ENCODE peak calls at places on chromosomes 5 and 9, in four cellular contexts. A, K, G and S are unnamed samples.
A peak's percentile ranks its signal among the peaks of the same experiment; 100 is the strongest.

GRCh38 chr5:139138790-139139189 is 59.4 kb downstream of the SIL1 start:
- DNase-seq in G (peak; percentile 27), A (peak; percentile 13), K (no peak), S (no peak)

GRCh38 chr5:134145779-134146581 is 30.8 kb downstream of the SKP1 start:
- DNase-seq in K (peak; percentile 90), A (peak; percentile 83), G (peak; percentile 94), S (peak; percentile 79)

GRCh38 chr5:99795026-99795425 is 740.1 kb upstream of the FAM174A start:
- DNase-seq in K (no peak), G (no peak), A (no peak), S (no peak)

GRCh38 chr5:56323505-56323904 is 90.4 kb upstream of the ANKRD55 start:
- DNase-seq in G (no peak), A (no peak), K (no peak), S (no peak)

GRCh38 chr9:121619989-121620673 is 31.3 kb upstream of the DAB2IP start:
- DNase-seq in A (no peak), G (no peak), K (no peak), S (no peak)

GRCh38 chr9:69871143-69871834 is 50.7 kb downstream of the CFAP95 start:
- DNase-seq in A (no peak), K (no peak), G (no peak), S (no peak)

GRCh38 chr9:105047652-105048031 is 119.7 kb upstream of the ABCA1 start:
- DNase-seq in A (no peak), G (no peak), K (no peak), S (no peak)

GRCh38 chr9:33452828-33453271 is 5.5 kb upstream of the AQP3 start:
- DNase-seq in A (peak; percentile 81), G (peak; percentile 81), K (peak; percentile 88), S (peak; percentile 71)

GRCh38 chr5:558326-558725 is 34.1 kb upstream of the SLC9A3 start:
- DNase-seq in A (no peak), K (no peak), G (no peak), S (no peak)

GRCh38 chr9:37324691-37325490 is 97.6 kb upstream of the GRHPR start:
- DNase-seq in A (peak; percentile 3), G (peak; percentile 27), K (no peak), S (no peak)

GRCh38 chr9:134620751-134621557 is 20.6 kb upstream of the COL5A1 start:
- DNase-seq in K (peak; percentile 5), A (no peak), G (no peak), S (no peak)

GRCh38 chr5:143156556-143156955 is 246.9 kb downstream of the NR3C1 start:
- DNase-seq in K (no peak), G (no peak), A (no peak), S (no peak)

GRCh38 chr9:13485068-13485596 is 205.6 kb upstream of the MPDZ start:
- DNase-seq in A (no peak), K (no peak), G (no peak), S (no peak)

GRCh38 chr5:116640236-116640635 is 65.6 kb upstream of the SEMA6A start:
- DNase-seq in A (no peak), K (no peak), G (no peak), S (no peak)

GRCh38 chr5:175874462-175875139 is 3.2 kb downstream of the CPLX2 start:
- DNase-seq in A (no peak), G (no peak), K (no peak), S (no peak)

GRCh38 chr9:81427870-81428269 is 261.5 kb downstream of the TLE1 start:
- DNase-seq in K (no peak), A (no peak), G (no peak), S (no peak)

GRCh38 chr5:89282832-89283510 is 400.0 kb upstream of the MEF2C start:
- DNase-seq in A (no peak), G (no peak), K (no peak), S (no peak)

GRCh38 chr5:73719616-73720015 is 93.6 kb downstream of the ARHGEF28 start:
- DNase-seq in A (no peak), G (no peak), K (no peak), S (no peak)

GRCh38 chr9:116978155-116978554 is 291.1 kb downstream of the TRIM32 start:
- DNase-seq in G (no peak), A (no peak), K (no peak), S (no peak)

GRCh38 chr9:27460225-27461023 is 63.7 kb upstream of the IFNK start:
- DNase-seq in G (no peak), K (no peak), A (no peak), S (no peak)

GRCh38 chr9:26904671-26905070 is 12.1 kb upstream of the CAAP1 start:
- DNase-seq in G (no peak), K (no peak), A (no peak), S (no peak)

GRCh38 chr9:447230-448025 is 232.8 kb downstream of the DOCK8 start:
- DNase-seq in G (no peak), K (no peak), A (no peak), S (peak; percentile 39)

GRCh38 chr9:20205821-20206220 is 416.5 kb downstream of the MLLT3 start:
- DNase-seq in K (no peak), G (no peak), A (no peak), S (no peak)

GRCh38 chr5:152388610-152389009 is 16.5 kb downstream of the NMUR2 start:
- DNase-seq in K (no peak), G (no peak), A (no peak), S (no peak)

GRCh38 chr9:114282926-114283325 is 40.0 kb upstream of the ORM1 start:
- DNase-seq in A (no peak), K (no peak), G (peak; percentile 11), S (no peak)

GRCh38 chr9:80648336-80648735 is 1041.0 kb downstream of the TLE1 start:
- DNase-seq in K (no peak), G (no peak), A (no peak), S (no peak)

GRCh38 chr9:136438548-136438908 is 1.1 kb downstream of the INPP5E start:
- DNase-seq in K (peak; percentile 31), A (peak; percentile 33), G (peak; percentile 54), S (no peak)

GRCh38 chr9:16246785-16247184 is 623.7 kb downstream of the BNC2 start:
- DNase-seq in A (no peak), G (no peak), K (no peak), S (no peak)

GRCh38 chr5:135631356-135631755 is 52.6 kb upstream of the CXCL14 start:
- DNase-seq in A (no peak), G (no peak), K (no peak), S (no peak)

GRCh38 chr5:108743344-108743743 is 4.4 kb upstream of the FER start:
- DNase-seq in G (no peak), A (no peak), K (no peak), S (peak; percentile 29)

GRCh38 chr9:131446276-131446675 is 52.4 kb downstream of the PRRC2B start:
- DNase-seq in G (no peak), A (no peak), K (no peak), S (no peak)

GRCh38 chr5:103358305-103358996 is 99.9 kb downstream of the MACIR start:
- DNase-seq in K (no peak), G (no peak), A (no peak), S (no peak)

GRCh38 chr9:128056887-128057723 is 10.0 kb downstream of the NAIF1 start:
- DNase-seq in G (no peak), K (no peak), A (no peak), S (no peak)

GRCh38 chr9:110728058-110728457 is 59.5 kb downstream of the MUSK start:
- DNase-seq in A (no peak), K (no peak), G (no peak), S (no peak)

GRCh38 chr5:91296691-91297143 is 86.4 kb downstream of the ARRDC3 start:
- DNase-seq in A (no peak), G (no peak), K (no peak), S (no peak)

GRCh38 chr5:66987540-66987939 is 209.1 kb downstream of the CD180 start:
- DNase-seq in K (no peak), A (no peak), G (no peak), S (no peak)

GRCh38 chr5:142888469-142889085 is 118.4 kb downstream of the ARHGAP26 start:
- DNase-seq in A (peak; percentile 39), K (no peak), G (no peak), S (peak; percentile 54)

GRCh38 chr5:178121450-178122276 is 8.3 kb downstream of the N4BP3 start:
- DNase-seq in G (peak; percentile 46), A (no peak), K (no peak), S (no peak)
- TF ChIP-seq CTCF in G (no peak), A (no peak), K (no peak), S (no peak)

GRCh38 chr5:181166812-181167733 is 19.7 kb downstream of the OR2V2 start:
- DNase-seq in K (no peak), G (no peak), A (no peak), S (no peak)

GRCh38 chr5:181170237-181170830 is 22.9 kb downstream of the OR2V2 start:
- DNase-seq in G (no peak), K (peak; percentile 64), A (no peak), S (no peak)

GRCh38 chr5:181168595-181169118 is 21.3 kb downstream of the OR2V2 start:
- DNase-seq in K (no peak), G (no peak), A (no peak), S (no peak)

GRCh38 chr5:181170996-181171395 is 23.6 kb downstream of the OR2V2 start:
- DNase-seq in K (no peak), A (no peak), G (no peak), S (no peak)

DNA sequence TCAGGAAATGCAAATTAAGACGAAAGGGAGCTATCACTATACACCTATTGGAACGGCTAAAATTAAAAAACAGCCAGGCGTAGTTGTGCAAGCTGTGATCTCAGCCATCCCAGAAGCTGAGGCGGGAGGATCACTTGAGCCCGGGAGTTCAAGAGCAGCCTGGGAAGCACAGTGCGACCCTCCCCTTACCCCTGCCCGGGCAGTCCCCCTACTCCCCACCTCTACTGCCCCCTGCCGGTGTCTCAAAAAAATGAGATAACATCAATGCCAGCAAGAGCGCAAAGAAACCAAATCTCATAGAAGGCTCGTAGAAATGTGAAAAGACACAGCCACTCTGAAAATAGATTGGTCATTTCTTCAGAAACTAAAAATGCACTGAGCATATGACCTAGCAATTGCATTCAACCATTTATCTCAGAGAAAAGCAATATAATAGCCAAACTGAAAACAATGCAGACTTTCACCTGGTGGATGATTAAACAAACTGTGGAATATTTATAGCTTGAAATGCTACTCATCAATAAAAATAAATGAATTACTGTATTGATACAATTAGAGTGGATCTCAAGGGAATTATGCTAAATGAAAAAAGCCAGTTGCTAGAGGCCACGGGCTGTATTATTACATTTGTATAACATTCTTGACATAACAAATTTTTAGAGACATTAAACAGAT is 20.6 kb downstream of the OR2V2 start:
- DNase-seq in G (peak; percentile 83), K (peak; percentile 90), A (peak; percentile 81), S (no peak)
- TF ChIP-seq CTCF in G (peak; percentile 79), K (peak; percentile 69), A (peak; percentile 86), S (peak; percentile 48)

GRCh38 chr9:124392855-124393460 is 22.3 kb downstream of the PSMB7 start:
- DNase-seq in A (no peak), K (peak; percentile 30), G (peak; percentile 39), S (no peak)
- TF ChIP-seq CTCF in A (no peak), K (no peak), G (no peak), S (no peak)

DNA sequence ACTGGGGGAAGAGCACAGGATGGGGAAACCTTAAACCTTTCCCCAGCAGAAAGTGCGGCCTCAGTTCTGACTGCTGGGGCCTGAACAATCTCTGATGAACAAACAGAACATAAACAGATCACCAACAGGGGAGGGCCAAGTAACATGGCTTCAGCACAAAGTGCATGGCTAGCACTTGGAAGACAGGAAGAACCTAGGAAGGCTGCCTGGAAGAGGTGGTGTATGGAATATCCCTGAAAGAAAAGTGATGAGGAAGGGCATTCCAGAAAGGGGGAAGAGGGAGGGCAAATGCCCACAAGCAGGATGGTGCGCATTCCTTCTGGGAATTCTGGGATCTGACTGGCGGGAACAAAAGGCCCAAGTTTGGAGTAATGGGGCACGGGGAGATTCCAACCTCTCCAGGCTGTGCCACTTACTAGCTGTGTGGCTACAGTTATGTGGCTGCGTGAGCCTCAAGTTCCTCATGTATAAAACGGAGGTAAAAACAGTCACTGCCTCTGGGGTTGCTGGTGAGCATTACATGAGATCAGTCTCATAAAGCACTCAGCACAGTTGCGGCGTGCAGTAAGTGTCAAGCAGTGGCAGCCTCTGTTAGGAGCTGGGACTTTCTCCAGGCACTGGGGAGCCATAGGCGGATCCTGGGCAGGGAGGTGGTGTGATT is 1.6 kb downstream of the PDGFRB start:
- DNase-seq in K (no peak), G (no peak), A (no peak), S (no peak)
- TF ChIP-seq CTCF in K (no peak), G (no peak), A (no peak), S (no peak)